ENCODE peak calls at places on chromosomes 4 and X, in five cellular contexts. One of them, this sample, is unnamed.

GRCh38 chr4:83906561-83906960 is 370.7 kb downstream of the GPAT3 start:
- DNase-seq in AG04450: peak; percentile 3
- DNase-seq in cardiac muscle cell: peak; percentile 52
- DNase-seq in CD8-positive, alpha-beta T cell: no peak
- DNase-seq in tibial artery: no peak
- DNase-seq in this sample: no peak

GRCh38 chr4:71692198-71692597 is 91.7 kb downstream of the GC start:
- DNase-seq in cardiac muscle cell: no peak
- DNase-seq in tibial artery: no peak
- DNase-seq in CD8-positive, alpha-beta T cell: no peak
- DNase-seq in AG04450: no peak
- DNase-seq in this sample: no peak

GRCh38 chr4:5971077-5971447 is 47.2 kb downstream of the C4orf50 start:
- DNase-seq in AG04450: no peak
- DNase-seq in tibial artery: no peak
- DNase-seq in cardiac muscle cell: no peak
- DNase-seq in CD8-positive, alpha-beta T cell: no peak
- DNase-seq in this sample: no peak

GRCh38 chr4:152956650-152957436 is 20.7 kb downstream of the FHDC1 start:
- DNase-seq in tibial artery: no peak
- DNase-seq in cardiac muscle cell: peak; percentile 19
- DNase-seq in CD8-positive, alpha-beta T cell: no peak
- DNase-seq in AG04450: peak; percentile 18
- DNase-seq in this sample: no peak

GRCh38 chr4:154024097-154024496 is 235.2 kb upstream of the SFRP2 start:
- DNase-seq in cardiac muscle cell: no peak
- DNase-seq in AG04450: no peak
- DNase-seq in tibial artery: no peak
- DNase-seq in CD8-positive, alpha-beta T cell: no peak
- DNase-seq in this sample: no peak

GRCh38 chrX:94936722-94937121 is 1262.7 kb downstream of the FAM133A start:
- DNase-seq in CD8-positive, alpha-beta T cell: no peak
- DNase-seq in tibial artery: no peak
- DNase-seq in AG04450: no peak
- DNase-seq in cardiac muscle cell: no peak
- DNase-seq in this sample: no peak

GRCh38 chr4:18756661-18757060 is 735.1 kb upstream of the LCORL start:
- DNase-seq in tibial artery: no peak
- DNase-seq in CD8-positive, alpha-beta T cell: no peak
- DNase-seq in AG04450: no peak
- DNase-seq in cardiac muscle cell: no peak
- DNase-seq in this sample: no peak

GRCh38 chrX:50638123-50638522 is 167.5 kb upstream of the DGKK start:
- DNase-seq in CD8-positive, alpha-beta T cell: no peak
- DNase-seq in AG04450: no peak
- DNase-seq in cardiac muscle cell: peak; percentile 52
- DNase-seq in tibial artery: no peak
- DNase-seq in this sample: no peak

GRCh38 chrX:85836868-85837267 is 210.5 kb downstream of the CHM start:
- DNase-seq in AG04450: peak; percentile 0
- DNase-seq in cardiac muscle cell: no peak
- DNase-seq in CD8-positive, alpha-beta T cell: no peak
- DNase-seq in tibial artery: no peak
- DNase-seq in this sample: no peak

GRCh38 chr4:184250795-184251679 is 33.4 kb upstream of the ENPP6 start:
- DNase-seq in cardiac muscle cell: peak; percentile 71
- DNase-seq in CD8-positive, alpha-beta T cell: no peak
- DNase-seq in tibial artery: no peak
- DNase-seq in AG04450: peak; percentile 6
- DNase-seq in this sample: no peak

DNA sequence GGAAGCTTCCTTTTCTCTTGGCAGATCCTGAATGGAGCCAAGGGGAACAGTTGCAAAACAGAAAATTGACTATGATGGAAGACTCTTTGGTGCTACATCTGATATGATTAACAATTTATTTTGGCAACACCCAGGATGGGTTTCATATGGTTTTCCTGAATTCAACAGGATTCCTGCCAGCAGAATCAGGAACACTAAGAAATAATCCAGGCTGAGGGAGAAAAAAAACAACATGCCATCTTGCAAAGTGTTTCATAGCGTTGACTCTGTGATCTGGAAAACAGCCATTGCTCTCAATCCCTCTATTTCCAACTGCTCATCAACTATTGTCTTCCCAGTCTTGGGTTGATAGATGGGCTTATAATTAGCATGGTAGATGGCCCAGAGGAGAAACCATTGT is 303.8 kb upstream of the KLF3 start:
- DNase-seq in CD8-positive, alpha-beta T cell: no peak
- DNase-seq in tibial artery: no peak
- DNase-seq in cardiac muscle cell: peak; percentile 29
- DNase-seq in AG04450: no peak
- DNase-seq in this sample: no peak
- H3K27ac ChIP-seq in CD8-positive, alpha-beta T cell: no peak overlapping the region
- H3K27ac ChIP-seq in tibial artery: no peak overlapping the region
- H3K27ac ChIP-seq in cardiac muscle cell: no peak overlapping the region
- H3K27ac ChIP-seq in AG04450: no peak overlapping the region
- H3K27ac ChIP-seq in this sample: no peak overlapping the region

GRCh38 chrX:18721683-18722499 is 14.4 kb downstream of the PPEF1 start:
- DNase-seq in cardiac muscle cell: no peak
- DNase-seq in AG04450: no peak
- DNase-seq in CD8-positive, alpha-beta T cell: no peak
- DNase-seq in tibial artery: no peak
- DNase-seq in this sample: no peak
- H3K27ac ChIP-seq in cardiac muscle cell: no peak overlapping the region
- H3K27ac ChIP-seq in AG04450: no peak overlapping the region
- H3K27ac ChIP-seq in CD8-positive, alpha-beta T cell: no peak overlapping the region
- H3K27ac ChIP-seq in tibial artery: no peak overlapping the region
- H3K27ac ChIP-seq in this sample: no peak overlapping the region

GRCh38 chrX:40084471-40084870 is 13.3 kb downstream of the BCOR start:
- DNase-seq in tibial artery: no peak
- DNase-seq in CD8-positive, alpha-beta T cell: no peak
- DNase-seq in cardiac muscle cell: no peak
- DNase-seq in AG04450: no peak
- DNase-seq in this sample: no peak

GRCh38 chrX:40086569-40087335 is 11.0 kb downstream of the BCOR start:
- DNase-seq in AG04450: peak; percentile 47
- DNase-seq in CD8-positive, alpha-beta T cell: no peak
- DNase-seq in cardiac muscle cell: peak; percentile 27
- DNase-seq in tibial artery: no peak
- DNase-seq in this sample: no peak

GRCh38 chrX:40083979-40084359 is 13.8 kb downstream of the BCOR start:
- DNase-seq in CD8-positive, alpha-beta T cell: no peak
- DNase-seq in tibial artery: no peak
- DNase-seq in AG04450: no peak
- DNase-seq in cardiac muscle cell: no peak
- DNase-seq in this sample: no peak

GRCh38 chrX:40085086-40085551 is 12.6 kb downstream of the BCOR start:
- DNase-seq in cardiac muscle cell: peak; percentile 86
- DNase-seq in AG04450: peak; percentile 54
- DNase-seq in tibial artery: no peak
- DNase-seq in CD8-positive, alpha-beta T cell: no peak
- DNase-seq in this sample: no peak

GRCh38 chrX:40085714-40086113 is 12.0 kb downstream of the BCOR start:
- DNase-seq in AG04450: no peak
- DNase-seq in cardiac muscle cell: no peak
- DNase-seq in tibial artery: peak; percentile 80
- DNase-seq in CD8-positive, alpha-beta T cell: no peak
- DNase-seq in this sample: no peak
- H3K27ac ChIP-seq in AG04450: peak overlapping the region; percentile 57
- H3K27ac ChIP-seq in cardiac muscle cell: no peak overlapping the region
- H3K27ac ChIP-seq in tibial artery: peak overlapping the region; percentile 52
- H3K27ac ChIP-seq in CD8-positive, alpha-beta T cell: no peak overlapping the region
- H3K27ac ChIP-seq in this sample: peak overlapping the region; percentile 31

GRCh38 chrX:103699243-103699642 is 11.5 kb upstream of the TMEM31 start:
- DNase-seq in CD8-positive, alpha-beta T cell: no peak
- DNase-seq in AG04450: no peak
- DNase-seq in tibial artery: no peak
- DNase-seq in cardiac muscle cell: no peak
- DNase-seq in this sample: no peak
- H3K27ac ChIP-seq in CD8-positive, alpha-beta T cell: no peak overlapping the region
- H3K27ac ChIP-seq in AG04450: no peak overlapping the region
- H3K27ac ChIP-seq in tibial artery: no peak overlapping the region
- H3K27ac ChIP-seq in cardiac muscle cell: no peak overlapping the region
- H3K27ac ChIP-seq in this sample: no peak overlapping the region

GRCh38 chrX:102768984-102769761 is 48.6 kb downstream of the GPRASP3 start:
- DNase-seq in cardiac muscle cell: peak; percentile 90
- DNase-seq in CD8-positive, alpha-beta T cell: peak; percentile 79
- DNase-seq in AG04450: peak; percentile 65
- DNase-seq in tibial artery: peak; percentile 76
- DNase-seq in this sample: peak; percentile 91

GRCh38 chrX:102765794-102766193 is 45.3 kb downstream of the GPRASP3 start:
- DNase-seq in cardiac muscle cell: peak; percentile 77
- DNase-seq in AG04450: no peak
- DNase-seq in tibial artery: peak; percentile 64
- DNase-seq in CD8-positive, alpha-beta T cell: no peak
- DNase-seq in this sample: no peak

GRCh38 chrX:102765217-102765616 is 44.7 kb downstream of the GPRASP3 start:
- DNase-seq in tibial artery: no peak
- DNase-seq in CD8-positive, alpha-beta T cell: no peak
- DNase-seq in AG04450: no peak
- DNase-seq in cardiac muscle cell: peak; percentile 84
- DNase-seq in this sample: no peak

DNA sequence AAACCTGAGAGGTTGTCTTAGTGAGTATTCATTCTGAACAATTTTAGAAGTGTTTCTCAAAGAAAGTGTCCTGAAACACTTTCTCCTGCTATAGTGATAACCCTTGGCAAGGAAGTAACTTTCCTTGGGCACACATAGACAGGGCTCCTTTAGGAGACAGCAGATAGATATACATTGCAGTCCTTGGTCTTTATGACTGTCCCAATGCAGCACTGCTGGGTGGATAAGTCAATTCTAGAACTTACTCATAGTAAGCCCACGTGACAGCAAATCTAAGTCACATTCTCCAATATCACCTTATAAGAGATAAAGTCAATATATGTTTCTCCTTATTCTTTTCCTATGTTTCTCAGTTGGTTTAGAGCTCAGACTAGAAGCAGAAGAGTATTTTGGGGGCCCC is 46.7 kb downstream of the GPRASP3 start:
- DNase-seq in CD8-positive, alpha-beta T cell: no peak
- DNase-seq in cardiac muscle cell: no peak
- DNase-seq in tibial artery: no peak
- DNase-seq in AG04450: no peak
- DNase-seq in this sample: no peak
- H3K27ac ChIP-seq in CD8-positive, alpha-beta T cell: no peak overlapping the region
- H3K27ac ChIP-seq in cardiac muscle cell: no peak overlapping the region
- H3K27ac ChIP-seq in tibial artery: no peak overlapping the region
- H3K27ac ChIP-seq in AG04450: no peak overlapping the region
- H3K27ac ChIP-seq in this sample: no peak overlapping the region

GRCh38 chr4:89283226-89283974 is 24.2 kb downstream of the GPRIN3 start:
- DNase-seq in tibial artery: no peak
- DNase-seq in cardiac muscle cell: peak; percentile 54
- DNase-seq in CD8-positive, alpha-beta T cell: peak; percentile 68
- DNase-seq in AG04450: no peak
- DNase-seq in this sample: peak; percentile 70
- H3K27ac ChIP-seq in tibial artery: no peak overlapping the region
- H3K27ac ChIP-seq in cardiac muscle cell: no peak overlapping the region
- H3K27ac ChIP-seq in CD8-positive, alpha-beta T cell: peak overlapping the region; percentile 69
- H3K27ac ChIP-seq in AG04450: no peak overlapping the region
- H3K27ac ChIP-seq in this sample: peak overlapping the region; percentile 48

GRCh38 chr4:20017439-20017838 is 234.3 kb upstream of the SLIT2 start:
- DNase-seq in tibial artery: no peak
- DNase-seq in CD8-positive, alpha-beta T cell: no peak
- DNase-seq in cardiac muscle cell: no peak
- DNase-seq in AG04450: no peak
- DNase-seq in this sample: no peak
- H3K27ac ChIP-seq in tibial artery: no peak overlapping the region
- H3K27ac ChIP-seq in CD8-positive, alpha-beta T cell: no peak overlapping the region
- H3K27ac ChIP-seq in cardiac muscle cell: no peak overlapping the region
- H3K27ac ChIP-seq in AG04450: no peak overlapping the region
- H3K27ac ChIP-seq in this sample: no peak overlapping the region

GRCh38 chrX:11887175-11887574 is 129.1 kb downstream of the MSL3 start:
- DNase-seq in AG04450: no peak
- DNase-seq in tibial artery: no peak
- DNase-seq in cardiac muscle cell: no peak
- DNase-seq in CD8-positive, alpha-beta T cell: no peak
- DNase-seq in this sample: no peak
- H3K27ac ChIP-seq in AG04450: no peak overlapping the region
- H3K27ac ChIP-seq in tibial artery: no peak overlapping the region
- H3K27ac ChIP-seq in cardiac muscle cell: no peak overlapping the region
- H3K27ac ChIP-seq in CD8-positive, alpha-beta T cell: no peak overlapping the region
- H3K27ac ChIP-seq in this sample: no peak overlapping the region

GRCh38 chr4:113446019-113446418 is 315.5 kb downstream of the CAMK2D start:
- DNase-seq in cardiac muscle cell: peak; percentile 66
- DNase-seq in tibial artery: no peak
- DNase-seq in AG04450: no peak
- DNase-seq in CD8-positive, alpha-beta T cell: no peak
- DNase-seq in this sample: no peak

GRCh38 chr4:113447061-113447460 is 314.5 kb downstream of the CAMK2D start:
- DNase-seq in AG04450: no peak
- DNase-seq in tibial artery: no peak
- DNase-seq in cardiac muscle cell: no peak
- DNase-seq in CD8-positive, alpha-beta T cell: no peak
- DNase-seq in this sample: no peak

GRCh38 chr4:113442821-113443220 is 318.7 kb downstream of the CAMK2D start:
- DNase-seq in cardiac muscle cell: no peak
- DNase-seq in CD8-positive, alpha-beta T cell: no peak
- DNase-seq in AG04450: no peak
- DNase-seq in tibial artery: no peak
- DNase-seq in this sample: no peak

GRCh38 chr4:113444386-113444785 is 317.2 kb downstream of the CAMK2D start:
- DNase-seq in CD8-positive, alpha-beta T cell: no peak
- DNase-seq in cardiac muscle cell: peak; percentile 68
- DNase-seq in tibial artery: no peak
- DNase-seq in AG04450: no peak
- DNase-seq in this sample: no peak

DNA sequence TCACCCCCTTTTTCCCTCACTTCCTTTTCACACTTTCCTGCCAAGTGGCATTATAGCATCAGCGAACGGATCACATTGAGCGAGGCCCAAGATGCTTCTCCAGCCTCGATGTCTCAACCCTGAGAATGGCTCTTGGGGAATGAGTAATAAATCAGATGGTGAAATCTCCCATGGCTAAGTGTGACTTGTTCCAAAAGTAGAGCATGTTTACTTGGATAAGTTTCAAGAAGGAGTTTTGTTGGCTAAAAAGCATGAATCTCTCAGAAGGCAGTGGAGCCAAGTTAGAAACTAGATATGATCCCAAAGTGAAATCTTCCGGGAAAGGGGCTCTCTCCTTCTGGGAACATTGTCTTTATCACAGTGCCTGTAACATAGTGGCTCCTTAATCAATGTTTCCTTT is 316.3 kb downstream of the CAMK2D start:
- DNase-seq in cardiac muscle cell: peak; percentile 98
- DNase-seq in tibial artery: peak; percentile 86
- DNase-seq in CD8-positive, alpha-beta T cell: no peak
- DNase-seq in AG04450: no peak
- DNase-seq in this sample: peak; percentile 55
- H3K27ac ChIP-seq in cardiac muscle cell: no peak overlapping the region
- H3K27ac ChIP-seq in tibial artery: peak overlapping the region; percentile 68
- H3K27ac ChIP-seq in CD8-positive, alpha-beta T cell: no peak overlapping the region
- H3K27ac ChIP-seq in AG04450: peak overlapping the region; percentile 81
- H3K27ac ChIP-seq in this sample: no peak overlapping the region

This sample was measured in Peyer's patch.